ENCODE peak calls at places on chromosomes 6 and 20, in five cellular contexts. E is retinal pigment epithelial cell, U is osteocyte, T is astrocyte of the cerebellum, A is Calu3. Y is an unnamed sample.

GRCh38 chr6:3381233-3382065 is 75.4 kb downstream of the SLC22A23 start:
- DNase-seq in A (no peak), T (no peak), E (no peak), U (no peak), Y (no peak)

GRCh38 chr6:117078624-117079023 is 186.7 kb upstream of the VGLL2 start:
- DNase-seq in A (no peak), T (no peak), U (no peak), E (no peak), Y (no peak)

GRCh38 chr20:6162239-6162638 is 39.4 kb upstream of the FERMT1 start:
- DNase-seq in E (peak), U (no peak), T (peak), A (no peak), Y (no peak)

GRCh38 chr20:7742479-7742878 is 197.8 kb downstream of the HAO1 start:
- DNase-seq in E (no peak), T (no peak), U (no peak), A (peak), Y (no peak)

GRCh38 chr6:34189806-34190503 is 44.1 kb upstream of the GRM4 start:
- DNase-seq in A (no peak), T (no peak), E (no peak), U (no peak), Y (peak)

GRCh38 chr6:16762547-16763477 is 1.6 kb upstream of the ATXN1 start:
- DNase-seq in T (no peak), E (peak), U (no peak), A (peak), Y (peak)

GRCh38 chr6:159806021-159806458 is 6.0 kb downstream of the PNLDC1 start:
- DNase-seq in U (no peak), E (no peak), A (peak), T (no peak), Y (no peak)

GRCh38 chr20:45791668-45792512 is at the start of the genes DNTTIP1 and WFDC3:
- DNase-seq in T (peak), E (no peak), A (peak), U (peak), Y (peak)

GRCh38 chr6:144757730-144758129 is 472.6 kb downstream of the UTRN start:
- DNase-seq in E (no peak), U (no peak), T (no peak), A (no peak), Y (no peak)

GRCh38 chr6:104597541-104598050 is 262.1 kb downstream of the HACE1 start:
- DNase-seq in A (no peak), T (peak), E (peak), U (no peak), Y (no peak)

GRCh38 chr6:136586295-136586694 is 36.1 kb upstream of the MAP7 start:
- DNase-seq in E (peak), T (peak), A (no peak), U (no peak), Y (no peak)

GRCh38 chr6:95354551-95354950 is 222.8 kb upstream of the MANEA start:
- DNase-seq in T (no peak), U (no peak), E (no peak), A (no peak), Y (no peak)

GRCh38 chr6:38501931-38502330 is 137.8 kb downstream of the BTBD9 start:
- DNase-seq in U (no peak), A (no peak), T (no peak), E (no peak), Y (no peak)

GRCh38 chr6:136980070-136980469 is 58.0 kb downstream of the SLC35D3 start:
- DNase-seq in A (no peak), T (no peak), U (no peak), E (no peak), Y (no peak)

GRCh38 chr6:17413313-17413750 is 19.9 kb downstream of the CAP2 start:
- DNase-seq in E (no peak), A (no peak), T (no peak), U (no peak), Y (no peak)

GRCh38 chr6:11425876-11426275 is 111.7 kb upstream of the TMEM170B start:
- DNase-seq in U (no peak), T (no peak), E (no peak), A (no peak), Y (no peak)

GRCh38 chr6:17957488-17957887 is 29.9 kb downstream of the KIF13A start:
- DNase-seq in E (no peak), U (no peak), A (no peak), T (no peak), Y (no peak)

GRCh38 chr6:136409598-136409997 is 120.0 kb upstream of the BCLAF1 start:
- DNase-seq in A (no peak), T (no peak), E (no peak), U (no peak), Y (no peak)

GRCh38 chr6:2509746-2510145 is 241.0 kb downstream of the MYLK4 start:
- DNase-seq in A (no peak), U (no peak), T (no peak), E (no peak), Y (no peak)

GRCh38 chr6:36968266-36968977 is 13.9 kb downstream of the PI16 start:
- DNase-seq in T (no peak), E (no peak), A (no peak), U (no peak), Y (no peak)

GRCh38 chr6:170164271-170164900 is 126.5 kb downstream of the DLL1 start:
- DNase-seq in A (no peak), T (no peak), E (no peak), U (no peak), Y (no peak)

GRCh38 chr20:20441259-20441658 is 73.4 kb downstream of the INSM1 start:
- DNase-seq in A (no peak), T (no peak), E (no peak), U (no peak), Y (no peak)

GRCh38 chr20:35518975-35519374 is 10.5 kb downstream of the C20orf173 start:
- DNase-seq in T (no peak), U (no peak), E (no peak), A (no peak), Y (no peak)

DNA sequence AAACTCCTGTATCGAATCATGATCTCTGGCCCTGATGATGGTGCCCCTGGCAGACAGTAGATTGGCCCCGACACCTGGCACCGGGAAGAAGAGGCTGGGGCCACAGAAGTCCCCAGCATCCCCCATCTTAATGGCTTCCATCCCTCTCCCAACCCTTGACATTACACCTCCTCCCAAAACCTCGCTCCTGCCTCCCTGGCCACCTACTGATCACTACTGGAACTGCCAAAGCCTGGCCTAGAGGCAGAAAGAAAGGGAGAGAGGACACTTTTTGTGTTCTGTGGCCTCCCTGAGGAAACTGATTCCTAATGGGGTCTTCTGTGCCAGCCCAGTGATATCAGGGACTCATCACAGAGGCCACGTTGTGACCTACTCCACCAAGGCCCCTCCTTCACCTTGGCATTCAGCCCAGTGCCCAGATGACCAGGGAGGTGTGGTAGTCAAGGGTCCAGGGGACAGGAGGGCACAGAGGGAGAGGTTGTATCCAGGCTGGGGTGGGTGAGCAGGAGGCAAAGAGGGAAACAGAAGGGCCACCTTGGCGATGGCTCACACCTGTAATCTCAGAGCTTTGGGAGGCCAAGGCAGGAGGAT is 6.1 kb downstream of the C20orf173 start:
- DNase-seq in A (peak), U (no peak), T (no peak), E (no peak), Y (no peak)
- TF ChIP-seq CTCF in A (peak), U (peak), T (peak), E (peak), Y (no peak)

DNA sequence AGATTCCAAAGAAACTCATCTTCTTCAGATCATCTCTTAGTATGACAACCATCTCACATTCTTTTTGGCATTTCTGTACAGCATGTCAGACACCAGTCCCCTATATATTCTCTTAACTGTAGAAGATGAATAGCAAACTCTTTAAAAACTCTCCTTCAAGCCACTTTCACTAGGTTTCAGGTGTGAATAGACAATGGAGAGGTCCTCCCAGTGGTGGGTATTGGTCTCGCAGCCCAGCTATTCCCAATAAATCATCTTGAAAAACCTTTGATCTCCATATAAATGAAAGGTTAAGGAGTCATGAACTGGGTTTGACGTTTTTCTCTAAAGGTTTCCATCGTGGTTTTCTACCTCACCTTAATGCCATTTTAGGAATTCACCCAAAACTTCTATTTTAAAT is 180.0 kb downstream of the GJA1 start:
- DNase-seq in E (no peak), A (peak), U (no peak), T (no peak), Y (no peak)
- TF ChIP-seq CTCF in E (peak), A (peak), U (peak), T (peak), Y (no peak)

DNA sequence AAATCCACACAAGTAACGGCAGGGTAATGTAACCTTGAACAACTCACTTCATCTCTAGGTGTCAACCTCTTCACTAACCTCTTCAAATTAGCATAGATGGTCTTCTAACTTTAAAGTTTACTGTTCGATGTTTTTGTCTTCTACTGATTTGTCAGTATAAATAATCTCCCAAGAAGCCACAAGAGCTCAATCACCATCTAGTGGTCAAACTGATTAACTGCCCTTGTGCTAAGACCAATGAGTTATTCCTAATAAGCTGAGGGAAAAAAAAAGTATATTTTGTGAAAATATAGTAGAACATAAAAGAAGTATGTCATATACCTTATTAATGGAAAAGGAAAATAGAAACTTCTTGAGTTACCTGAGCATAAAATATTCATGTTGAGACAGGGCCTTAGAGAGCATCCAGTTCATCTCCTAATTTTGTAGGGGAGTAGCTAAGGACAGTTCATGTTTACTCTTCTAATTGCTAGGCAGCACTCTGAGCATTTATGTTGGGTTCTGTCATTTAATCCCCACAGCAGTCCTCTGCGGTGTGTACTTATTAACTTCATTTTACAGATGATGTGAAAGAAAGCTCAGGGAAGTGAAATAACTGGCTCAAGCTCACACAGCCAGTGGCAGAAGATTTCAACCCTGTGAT is 317.1 kb downstream of the ESR1 start:
- DNase-seq in A (no peak), U (no peak), E (no peak), T (peak), Y (no peak)
- TF ChIP-seq CTCF in A (no peak), U (peak), E (peak), T (peak), Y (peak)

DNA sequence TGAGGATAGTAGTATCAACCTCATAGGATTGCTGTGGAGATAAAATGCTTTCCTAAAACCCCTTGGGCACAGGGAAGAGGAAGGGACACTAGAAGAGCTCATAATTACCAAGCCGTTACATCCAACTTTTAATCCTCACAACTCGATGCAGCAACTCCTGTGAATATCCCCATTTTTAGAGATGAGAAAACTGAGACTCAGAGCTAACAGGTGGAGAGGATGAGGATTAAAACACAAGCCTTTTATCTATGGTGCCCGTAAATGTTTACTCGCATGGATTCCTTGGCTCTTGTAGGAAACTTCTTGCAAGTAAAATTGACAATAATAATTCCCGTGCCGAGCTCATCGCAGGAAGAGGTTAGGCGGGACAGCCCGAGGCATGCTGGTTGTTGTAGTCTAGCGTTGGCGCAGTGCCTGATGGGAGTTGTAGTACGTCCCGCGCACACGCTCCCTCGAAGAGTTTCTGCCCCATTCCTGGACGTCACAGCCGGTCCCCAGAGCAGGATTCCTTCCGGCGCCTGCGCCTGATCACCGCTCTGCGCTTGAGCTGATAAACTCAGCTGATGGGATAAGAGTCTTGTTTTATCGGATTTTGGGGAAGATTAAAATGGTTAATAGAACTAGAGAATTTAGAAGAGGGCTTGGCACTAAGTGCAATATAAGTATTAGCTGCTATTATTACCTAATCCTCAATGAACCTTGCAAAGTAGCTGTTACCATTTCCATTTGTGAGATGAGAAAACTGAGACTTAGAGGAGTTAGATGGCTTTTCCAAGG is 2.8 kb upstream of the UBE2V1 start:
- DNase-seq in A (peak), U (peak), E (peak), T (peak), Y (peak)
- TF ChIP-seq CTCF in A (no peak), U (no peak), E (no peak), T (no peak), Y (no peak)

GRCh38 chr6:108163267-108163643 is 2.6 kb upstream of the NR2E1 start:
- DNase-seq in E (no peak), U (no peak), T (no peak), A (no peak), Y (no peak)
- TF ChIP-seq CTCF in E (no peak), U (no peak), T (no peak), A (no peak), Y (no peak)

GRCh38 chr20:3748073-3748472 is 15.6 kb downstream of the HSPA12B start:
- DNase-seq in A (no peak), E (no peak), T (no peak), U (no peak), Y (no peak)

GRCh38 chr20:3749087-3749688 is 16.7 kb downstream of the HSPA12B start:
- DNase-seq in E (no peak), A (no peak), U (no peak), T (no peak), Y (no peak)

GRCh38 chr20:3751284-3751663 is 16.3 kb downstream of the ADISSP start:
- DNase-seq in T (no peak), A (no peak), U (no peak), E (no peak), Y (no peak)

GRCh38 chr20:3751664-3752385 is 15.7 kb downstream of the ADISSP start:
- DNase-seq in E (no peak), T (no peak), U (no peak), A (peak), Y (peak)

GRCh38 chr20:3749689-3750639 is 17.5 kb downstream of the HSPA12B start:
- DNase-seq in T (no peak), U (no peak), A (peak), E (no peak), Y (no peak)
- TF ChIP-seq CTCF in T (peak), U (peak), A (peak), E (peak), Y (no peak)

GRCh38 chr6:82068721-82069120 is 178.8 kb downstream of the IBTK start:
- DNase-seq in U (no peak), E (no peak), T (no peak), A (no peak), Y (no peak)

GRCh38 chr6:82076855-82077254 is 170.7 kb downstream of the IBTK start:
- DNase-seq in E (no peak), A (no peak), T (no peak), U (no peak), Y (no peak)

GRCh38 chr6:82072113-82072512 is 175.4 kb downstream of the IBTK start:
- DNase-seq in A (no peak), E (no peak), U (no peak), T (no peak), Y (no peak)

GRCh38 chr6:82072771-82073170 is 174.8 kb downstream of the IBTK start:
- DNase-seq in E (no peak), A (no peak), T (peak), U (no peak), Y (no peak)

DNA sequence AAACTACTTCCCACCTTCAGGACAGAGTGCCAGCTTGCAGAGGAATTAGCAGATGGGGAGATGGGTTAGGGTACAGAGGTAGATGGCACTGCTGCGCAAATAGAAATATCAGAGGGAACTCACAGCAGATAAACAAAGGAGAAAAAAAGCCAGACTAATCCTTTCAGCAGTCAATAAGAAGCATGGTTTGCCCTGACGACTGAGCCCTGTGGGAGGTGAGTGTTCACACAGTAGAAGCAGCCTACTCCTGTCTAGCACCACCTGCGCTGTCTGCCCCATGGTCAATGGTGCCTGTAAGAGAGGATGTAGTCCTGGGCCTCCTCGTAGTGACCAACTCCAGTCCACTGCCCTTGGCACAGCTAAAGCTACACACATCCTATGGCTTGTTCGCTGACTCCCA is 174.1 kb downstream of the IBTK start:
- DNase-seq in E (no peak), T (no peak), A (no peak), U (no peak), Y (no peak)
- TF ChIP-seq CTCF in E (no peak), T (no peak), A (no peak), U (no peak), Y (no peak)

DNA sequence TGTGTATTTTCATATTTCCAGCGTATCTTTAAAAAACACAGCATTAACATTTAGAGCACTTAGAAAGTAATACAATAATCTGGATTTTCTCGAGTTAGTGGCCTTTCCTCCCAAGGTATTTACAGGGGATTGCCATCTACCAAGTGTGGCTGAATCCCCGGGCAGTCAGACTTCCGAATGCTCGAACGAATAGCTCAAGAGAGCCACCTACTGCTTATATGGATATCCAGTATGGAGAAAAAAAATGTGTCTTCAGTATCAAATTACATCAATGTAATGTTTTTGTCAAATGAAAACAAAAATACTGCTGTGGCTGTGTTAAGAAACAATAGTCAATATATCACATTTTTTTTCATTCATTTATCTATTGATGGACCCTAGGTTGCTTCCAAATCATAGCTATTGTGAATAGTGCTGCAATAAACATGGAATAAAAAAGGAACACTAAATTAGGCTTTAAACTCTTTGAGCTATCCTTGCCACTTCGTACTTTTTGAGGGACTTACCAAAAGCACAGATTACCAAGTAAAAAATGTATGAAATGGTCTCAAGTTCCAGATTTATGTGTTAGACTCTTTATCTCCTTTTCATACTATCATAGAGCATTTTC is 654.5 kb upstream of the PTCHD4 start:
- DNase-seq in U (no peak), A (peak), E (peak), T (peak), Y (no peak)
- TF ChIP-seq CTCF in U (peak), A (peak), E (peak), T (peak), Y (no peak)

Y was measured in activated B cell treated with CpG ODN at 0.5 μM for 24 hours.